ENCODE peak calls at places on chromosomes 12 and 14, in seven cellular contexts. One of them, this sample, is unnamed. For H3K36me3 and H3K4me1, the result is how much of the 10 kb centered on the place peaks cover.

GRCh38 chr12:111451649-111452129 is 46.0 kb downstream of the SH2B3 start:
- DNase-seq in Peyer's patch: no peak
- DNase-seq in mammary epithelial cell: peak
- DNase-seq in endodermal cell: peak
- DNase-seq in CD4-positive, CD25-positive, alpha-beta regulatory T cell: no peak
- DNase-seq in hepatocyte: peak
- DNase-seq in cardiac muscle cell: peak
- DNase-seq in this sample: peak

GRCh38 chr14:32252030-32252670 is 49.1 kb upstream of the RNU6-8 start:
- DNase-seq in Peyer's patch: no peak
- DNase-seq in mammary epithelial cell: peak
- DNase-seq in endodermal cell: peak
- DNase-seq in CD4-positive, CD25-positive, alpha-beta regulatory T cell: peak
- DNase-seq in hepatocyte: peak
- DNase-seq in cardiac muscle cell: peak
- DNase-seq in this sample: peak

GRCh38 chr14:60339571-60339970 is 90.5 kb downstream of the PPM1A start:
- DNase-seq in Peyer's patch: no peak
- DNase-seq in mammary epithelial cell: no peak
- DNase-seq in endodermal cell: no peak
- DNase-seq in CD4-positive, CD25-positive, alpha-beta regulatory T cell: no peak
- DNase-seq in hepatocyte: no peak
- DNase-seq in cardiac muscle cell: no peak
- DNase-seq in this sample: no peak

GRCh38 chr14:72553656-72554055 is 340.2 kb downstream of the DPF3 start:
- DNase-seq in Peyer's patch: no peak
- DNase-seq in mammary epithelial cell: no peak
- DNase-seq in endodermal cell: peak
- DNase-seq in CD4-positive, CD25-positive, alpha-beta regulatory T cell: no peak
- DNase-seq in hepatocyte: no peak
- DNase-seq in cardiac muscle cell: peak
- DNase-seq in this sample: no peak

GRCh38 chr12:110916295-110916875 is 4.0 kb downstream of the MYL2 start:
- DNase-seq in Peyer's patch: no peak
- DNase-seq in mammary epithelial cell: peak
- DNase-seq in endodermal cell: no peak
- DNase-seq in CD4-positive, CD25-positive, alpha-beta regulatory T cell: no peak
- DNase-seq in hepatocyte: no peak
- DNase-seq in cardiac muscle cell: peak
- DNase-seq in this sample: no peak

GRCh38 chr14:25108959-25109358 is 59.0 kb upstream of the STXBP6 start:
- DNase-seq in Peyer's patch: no peak
- DNase-seq in mammary epithelial cell: peak
- DNase-seq in endodermal cell: no peak
- DNase-seq in CD4-positive, CD25-positive, alpha-beta regulatory T cell: no peak
- DNase-seq in hepatocyte: peak
- DNase-seq in cardiac muscle cell: peak
- DNase-seq in this sample: peak

GRCh38 chr14:21241218-21241819 is 27.9 kb downstream of the HNRNPC start:
- DNase-seq in Peyer's patch: no peak
- DNase-seq in mammary epithelial cell: no peak
- DNase-seq in endodermal cell: no peak
- DNase-seq in CD4-positive, CD25-positive, alpha-beta regulatory T cell: no peak
- DNase-seq in hepatocyte: peak
- DNase-seq in cardiac muscle cell: peak
- DNase-seq in this sample: no peak

GRCh38 chr14:22449612-22449930 is 139.5 kb downstream of the DAD1 start:
- DNase-seq in Peyer's patch: no peak
- DNase-seq in mammary epithelial cell: no peak
- DNase-seq in endodermal cell: no peak
- DNase-seq in CD4-positive, CD25-positive, alpha-beta regulatory T cell: no peak
- DNase-seq in hepatocyte: no peak
- DNase-seq in cardiac muscle cell: no peak
- DNase-seq in this sample: no peak

GRCh38 chr14:27078176-27078575 is 480.3 kb upstream of the NOVA1 start:
- DNase-seq in Peyer's patch: no peak
- DNase-seq in mammary epithelial cell: no peak
- DNase-seq in endodermal cell: no peak
- DNase-seq in CD4-positive, CD25-positive, alpha-beta regulatory T cell: no peak
- DNase-seq in hepatocyte: no peak
- DNase-seq in cardiac muscle cell: no peak
- DNase-seq in this sample: no peak

GRCh38 chr12:49092086-49092815 is 2.4 kb downstream of the DHH start:
- DNase-seq in Peyer's patch: no peak
- DNase-seq in mammary epithelial cell: peak
- DNase-seq in endodermal cell: peak
- DNase-seq in CD4-positive, CD25-positive, alpha-beta regulatory T cell: peak
- DNase-seq in hepatocyte: peak
- DNase-seq in cardiac muscle cell: peak
- DNase-seq in this sample: peak

GRCh38 chr12:131391399-131391798 is 319.5 kb upstream of the SFSWAP start:
- DNase-seq in Peyer's patch: no peak
- DNase-seq in mammary epithelial cell: no peak
- DNase-seq in endodermal cell: no peak
- DNase-seq in CD4-positive, CD25-positive, alpha-beta regulatory T cell: no peak
- DNase-seq in hepatocyte: no peak
- DNase-seq in cardiac muscle cell: no peak
- DNase-seq in this sample: no peak

GRCh38 chr12:76863005-76863670 is 15.7 kb downstream of the CSRP2 start:
- DNase-seq in Peyer's patch: no peak
- DNase-seq in mammary epithelial cell: no peak
- DNase-seq in endodermal cell: no peak
- DNase-seq in CD4-positive, CD25-positive, alpha-beta regulatory T cell: no peak
- DNase-seq in hepatocyte: no peak
- DNase-seq in cardiac muscle cell: peak
- DNase-seq in this sample: peak

GRCh38 chr12:12465522-12465921 is 97.1 kb downstream of the DUSP16 start:
- DNase-seq in Peyer's patch: no peak
- DNase-seq in mammary epithelial cell: no peak
- DNase-seq in endodermal cell: no peak
- DNase-seq in CD4-positive, CD25-positive, alpha-beta regulatory T cell: no peak
- DNase-seq in hepatocyte: no peak
- DNase-seq in cardiac muscle cell: no peak
- DNase-seq in this sample: no peak

GRCh38 chr12:94732367-94732990 is 82.1 kb upstream of the TMCC3 start:
- DNase-seq in Peyer's patch: no peak
- DNase-seq in mammary epithelial cell: no peak
- DNase-seq in endodermal cell: no peak
- DNase-seq in CD4-positive, CD25-positive, alpha-beta regulatory T cell: no peak
- DNase-seq in hepatocyte: no peak
- DNase-seq in cardiac muscle cell: no peak
- DNase-seq in this sample: no peak

GRCh38 chr12:94731733-94732360 is 81.5 kb upstream of the TMCC3 start:
- DNase-seq in Peyer's patch: no peak
- DNase-seq in mammary epithelial cell: no peak
- DNase-seq in endodermal cell: peak
- DNase-seq in CD4-positive, CD25-positive, alpha-beta regulatory T cell: no peak
- DNase-seq in hepatocyte: no peak
- DNase-seq in cardiac muscle cell: no peak
- DNase-seq in this sample: no peak

GRCh38 chr12:94740601-94741362 is 90.4 kb upstream of the TMCC3 start:
- DNase-seq in Peyer's patch: no peak
- DNase-seq in mammary epithelial cell: no peak
- DNase-seq in endodermal cell: peak
- DNase-seq in CD4-positive, CD25-positive, alpha-beta regulatory T cell: no peak
- DNase-seq in hepatocyte: no peak
- DNase-seq in cardiac muscle cell: no peak
- DNase-seq in this sample: no peak

GRCh38 chr12:94733727-94734126 is 83.4 kb upstream of the TMCC3 start:
- DNase-seq in Peyer's patch: no peak
- DNase-seq in mammary epithelial cell: no peak
- DNase-seq in endodermal cell: no peak
- DNase-seq in CD4-positive, CD25-positive, alpha-beta regulatory T cell: no peak
- DNase-seq in hepatocyte: no peak
- DNase-seq in cardiac muscle cell: no peak
- DNase-seq in this sample: no peak

DNA sequence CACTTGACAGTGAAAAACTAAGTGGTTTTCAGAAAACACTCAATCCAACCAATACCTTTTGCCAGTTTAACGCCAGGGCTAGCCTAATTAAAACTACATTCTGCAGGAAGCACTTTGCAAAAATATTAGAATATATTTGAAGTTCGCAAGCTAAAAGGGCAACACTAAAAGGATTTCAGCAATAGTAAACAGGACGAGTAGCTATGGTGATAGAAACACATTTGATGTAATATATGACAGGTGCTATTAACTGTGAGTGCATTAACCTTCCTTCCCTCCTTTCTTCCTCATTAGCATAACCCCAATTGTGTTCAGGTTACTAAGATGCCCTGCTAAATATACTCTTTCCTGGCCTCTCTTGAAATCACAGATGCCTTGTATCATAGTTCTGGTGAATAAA is 85.6 kb upstream of the TMCC3 start:
- DNase-seq in Peyer's patch: no peak
- DNase-seq in mammary epithelial cell: no peak
- DNase-seq in endodermal cell: no peak
- DNase-seq in CD4-positive, CD25-positive, alpha-beta regulatory T cell: no peak
- DNase-seq in hepatocyte: no peak
- DNase-seq in cardiac muscle cell: no peak
- DNase-seq in this sample: no peak
- H3K36me3 ChIP-seq in Peyer's patch: under half
- H3K36me3 ChIP-seq in mammary epithelial cell: under half
- H3K36me3 ChIP-seq in endodermal cell: under half
- H3K36me3 ChIP-seq in CD4-positive, CD25-positive, alpha-beta regulatory T cell: under half
- H3K36me3 ChIP-seq in hepatocyte: under half
- H3K36me3 ChIP-seq in cardiac muscle cell: under half
- H3K36me3 ChIP-seq in this sample: under half

GRCh38 chr12:123064885-123065619 is 84.6 kb downstream of the ARL6IP4 start:
- DNase-seq in Peyer's patch: no peak
- DNase-seq in mammary epithelial cell: no peak
- DNase-seq in endodermal cell: no peak
- DNase-seq in CD4-positive, CD25-positive, alpha-beta regulatory T cell: no peak
- DNase-seq in hepatocyte: no peak
- DNase-seq in cardiac muscle cell: no peak
- DNase-seq in this sample: peak
- H3K4me1 ChIP-seq in Peyer's patch: half or more
- H3K4me1 ChIP-seq in mammary epithelial cell: under half
- H3K4me1 ChIP-seq in endodermal cell: under half
- H3K4me1 ChIP-seq in CD4-positive, CD25-positive, alpha-beta regulatory T cell: under half
- H3K4me1 ChIP-seq in hepatocyte: under half
- H3K4me1 ChIP-seq in cardiac muscle cell: half or more
- H3K4me1 ChIP-seq in this sample: under half

GRCh38 chr12:2823483-2823882 is 11.0 kb downstream of the ITFG2 start:
- DNase-seq in Peyer's patch: no peak
- DNase-seq in mammary epithelial cell: no peak
- DNase-seq in endodermal cell: no peak
- DNase-seq in CD4-positive, CD25-positive, alpha-beta regulatory T cell: no peak
- DNase-seq in hepatocyte: no peak
- DNase-seq in cardiac muscle cell: no peak
- DNase-seq in this sample: no peak
- H3K36me3 ChIP-seq in Peyer's patch: under half
- H3K36me3 ChIP-seq in mammary epithelial cell: under half
- H3K36me3 ChIP-seq in endodermal cell: half or more
- H3K36me3 ChIP-seq in CD4-positive, CD25-positive, alpha-beta regulatory T cell: half or more
- H3K36me3 ChIP-seq in hepatocyte: under half
- H3K36me3 ChIP-seq in cardiac muscle cell: under half
- H3K36me3 ChIP-seq in this sample: under half

GRCh38 chr12:64611430-64612286 is 1.4 kb downstream of the RASSF3 start:
- DNase-seq in Peyer's patch: peak
- DNase-seq in mammary epithelial cell: peak
- DNase-seq in endodermal cell: peak
- DNase-seq in CD4-positive, CD25-positive, alpha-beta regulatory T cell: no peak
- DNase-seq in hepatocyte: peak
- DNase-seq in cardiac muscle cell: peak
- DNase-seq in this sample: peak
- H3K4me1 ChIP-seq in Peyer's patch: under half
- H3K4me1 ChIP-seq in mammary epithelial cell: under half
- H3K4me1 ChIP-seq in endodermal cell: under half
- H3K4me1 ChIP-seq in CD4-positive, CD25-positive, alpha-beta regulatory T cell: half or more
- H3K4me1 ChIP-seq in hepatocyte: under half
- H3K4me1 ChIP-seq in cardiac muscle cell: under half
- H3K4me1 ChIP-seq in this sample: under half

DNA sequence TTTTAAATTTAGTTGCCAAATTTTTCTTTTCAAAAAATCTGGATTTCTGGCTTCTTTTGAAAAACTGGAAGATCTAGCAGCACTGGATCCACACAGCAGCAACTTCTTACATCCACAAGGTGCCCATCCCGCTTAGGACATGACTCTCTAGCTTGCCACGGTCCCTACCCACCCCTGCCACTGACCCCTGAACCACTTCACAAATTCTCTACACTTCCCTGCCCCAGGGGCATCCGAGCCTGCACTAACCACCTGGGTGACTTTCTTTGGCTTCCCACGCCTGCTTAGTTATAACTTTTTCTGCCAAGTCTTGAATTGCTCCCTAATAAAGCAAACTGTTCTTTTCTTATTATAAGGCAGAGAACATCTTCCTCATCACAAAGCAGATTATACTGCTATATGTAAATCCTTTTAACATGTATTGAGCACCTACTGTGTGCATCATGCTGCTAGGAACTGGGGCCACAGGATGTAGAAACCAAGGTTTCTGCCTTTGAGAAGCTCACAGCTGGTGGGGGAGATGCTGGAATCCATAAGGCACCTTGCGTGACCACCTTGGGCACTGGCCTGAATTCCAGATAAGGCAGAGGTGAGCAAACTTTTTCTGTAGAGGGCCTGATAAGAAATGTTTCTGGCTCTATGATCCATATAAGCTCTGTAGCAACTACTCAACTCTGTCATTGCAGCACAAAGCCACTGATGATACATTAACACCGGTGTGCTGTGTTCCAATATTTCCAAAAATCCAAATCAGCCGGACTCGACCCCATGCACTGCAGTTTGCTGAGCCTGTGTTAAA is 59.8 kb downstream of the ACTN1 start:
- DNase-seq in Peyer's patch: no peak
- DNase-seq in mammary epithelial cell: no peak
- DNase-seq in endodermal cell: no peak
- DNase-seq in CD4-positive, CD25-positive, alpha-beta regulatory T cell: no peak
- DNase-seq in hepatocyte: no peak
- DNase-seq in cardiac muscle cell: no peak
- DNase-seq in this sample: no peak
- H3K36me3 ChIP-seq in Peyer's patch: under half
- H3K36me3 ChIP-seq in mammary epithelial cell: under half
- H3K36me3 ChIP-seq in endodermal cell: half or more
- H3K36me3 ChIP-seq in CD4-positive, CD25-positive, alpha-beta regulatory T cell: under half
- H3K36me3 ChIP-seq in hepatocyte: under half
- H3K36me3 ChIP-seq in cardiac muscle cell: under half
- H3K36me3 ChIP-seq in this sample: half or more

DNA sequence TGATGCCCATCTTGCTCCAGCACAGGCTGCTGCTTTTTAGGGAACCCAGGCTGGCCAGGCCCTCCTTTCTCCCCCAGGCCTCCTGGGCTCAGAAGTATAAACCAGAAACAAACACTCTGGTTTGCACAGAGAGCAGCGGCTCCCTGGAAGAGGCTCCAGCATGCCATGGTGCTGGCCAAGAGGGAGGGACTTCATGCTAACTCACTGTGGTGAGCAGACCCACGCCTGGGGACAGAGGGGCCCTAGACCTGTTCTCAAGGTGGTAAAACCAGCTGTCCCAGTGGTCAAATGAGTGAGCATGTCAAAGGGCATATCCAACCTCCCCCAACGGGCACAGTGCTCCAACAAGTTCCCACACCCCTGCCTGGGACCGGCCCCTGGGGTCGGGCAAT is 15.5 kb downstream of the BCL11B start:
- DNase-seq in Peyer's patch: no peak
- DNase-seq in mammary epithelial cell: no peak
- DNase-seq in endodermal cell: no peak
- DNase-seq in CD4-positive, CD25-positive, alpha-beta regulatory T cell: no peak
- DNase-seq in hepatocyte: no peak
- DNase-seq in cardiac muscle cell: no peak
- DNase-seq in this sample: no peak
- H3K4me1 ChIP-seq in Peyer's patch: under half
- H3K4me1 ChIP-seq in mammary epithelial cell: under half
- H3K4me1 ChIP-seq in endodermal cell: under half
- H3K4me1 ChIP-seq in CD4-positive, CD25-positive, alpha-beta regulatory T cell: half or more
- H3K4me1 ChIP-seq in hepatocyte: under half
- H3K4me1 ChIP-seq in cardiac muscle cell: under half
- H3K4me1 ChIP-seq in this sample: under half

This sample was measured in SJCRH30.